ENCODE peak calls at places on chromosomes 1 and 21, in six cellular contexts. One of them, this sample, is unnamed.

GRCh38 chr21:36200089-36200561 is 43.5 kb downstream of the DOP1B start:
- DNase-seq in CD4-positive, CD25-positive, alpha-beta regulatory T cell: no peak
- DNase-seq in lower lobe of right lung: peak
- DNase-seq in naive thymus-derived CD4-positive, alpha-beta T cell: no peak
- DNase-seq in PC-3: no peak
- DNase-seq in ascending aorta: no peak
- DNase-seq in this sample: peak

GRCh38 chr21:45496151-45496967 is 45.9 kb downstream of the SLC19A1 start:
- DNase-seq in CD4-positive, CD25-positive, alpha-beta regulatory T cell: no peak
- DNase-seq in lower lobe of right lung: peak
- DNase-seq in naive thymus-derived CD4-positive, alpha-beta T cell: no peak
- DNase-seq in PC-3: no peak
- DNase-seq in ascending aorta: no peak
- DNase-seq in this sample: no peak

GRCh38 chr1:198387587-198387986 is 152.9 kb downstream of the ATP6V1G3 start:
- DNase-seq in CD4-positive, CD25-positive, alpha-beta regulatory T cell: no peak
- DNase-seq in lower lobe of right lung: no peak
- DNase-seq in naive thymus-derived CD4-positive, alpha-beta T cell: no peak
- DNase-seq in PC-3: no peak
- DNase-seq in ascending aorta: no peak
- DNase-seq in this sample: no peak

GRCh38 chr1:150567717-150568561 is 11.5 kb downstream of the MCL1 start:
- DNase-seq in CD4-positive, CD25-positive, alpha-beta regulatory T cell: no peak
- DNase-seq in lower lobe of right lung: peak
- DNase-seq in naive thymus-derived CD4-positive, alpha-beta T cell: peak
- DNase-seq in PC-3: peak
- DNase-seq in ascending aorta: peak
- DNase-seq in this sample: no peak

GRCh38 chr1:11707621-11708276 is 16.2 kb downstream of the DRAXIN start:
- DNase-seq in CD4-positive, CD25-positive, alpha-beta regulatory T cell: no peak
- DNase-seq in lower lobe of right lung: peak
- DNase-seq in naive thymus-derived CD4-positive, alpha-beta T cell: no peak
- DNase-seq in PC-3: no peak
- DNase-seq in ascending aorta: no peak
- DNase-seq in this sample: no peak

GRCh38 chr1:159879977-159880376 is 17.5 kb upstream of the VSIG8 start:
- DNase-seq in CD4-positive, CD25-positive, alpha-beta regulatory T cell: no peak
- DNase-seq in lower lobe of right lung: no peak
- DNase-seq in naive thymus-derived CD4-positive, alpha-beta T cell: no peak
- DNase-seq in PC-3: peak
- DNase-seq in ascending aorta: no peak
- DNase-seq in this sample: peak

GRCh38 chr1:92327794-92328193 is 28.9 kb downstream of the RPAP2 start:
- DNase-seq in CD4-positive, CD25-positive, alpha-beta regulatory T cell: no peak
- DNase-seq in lower lobe of right lung: no peak
- DNase-seq in naive thymus-derived CD4-positive, alpha-beta T cell: no peak
- DNase-seq in PC-3: no peak
- DNase-seq in ascending aorta: no peak
- DNase-seq in this sample: no peak

GRCh38 chr1:200233393-200233792 is 176.4 kb downstream of the ZNF281 start:
- DNase-seq in CD4-positive, CD25-positive, alpha-beta regulatory T cell: no peak
- DNase-seq in lower lobe of right lung: no peak
- DNase-seq in naive thymus-derived CD4-positive, alpha-beta T cell: no peak
- DNase-seq in PC-3: peak
- DNase-seq in ascending aorta: no peak
- DNase-seq in this sample: no peak

GRCh38 chr1:182051938-182052337 is 9.6 kb downstream of the ZNF648 start:
- DNase-seq in CD4-positive, CD25-positive, alpha-beta regulatory T cell: no peak
- DNase-seq in lower lobe of right lung: no peak
- DNase-seq in naive thymus-derived CD4-positive, alpha-beta T cell: no peak
- DNase-seq in PC-3: no peak
- DNase-seq in ascending aorta: no peak
- DNase-seq in this sample: no peak

GRCh38 chr1:9600861-9601834 is 12.4 kb downstream of the TMEM201 start:
- DNase-seq in CD4-positive, CD25-positive, alpha-beta regulatory T cell: no peak
- DNase-seq in lower lobe of right lung: no peak
- DNase-seq in naive thymus-derived CD4-positive, alpha-beta T cell: no peak
- DNase-seq in PC-3: no peak
- DNase-seq in ascending aorta: no peak
- DNase-seq in this sample: no peak

GRCh38 chr1:17013598-17014320 is 2.0 kb upstream of the ATP13A2 start:
- DNase-seq in CD4-positive, CD25-positive, alpha-beta regulatory T cell: no peak
- DNase-seq in lower lobe of right lung: peak
- DNase-seq in naive thymus-derived CD4-positive, alpha-beta T cell: no peak
- DNase-seq in PC-3: no peak
- DNase-seq in ascending aorta: no peak
- DNase-seq in this sample: peak

GRCh38 chr1:16677552-16678423 is 11.0 kb upstream of the RNU1-3 start:
- DNase-seq in CD4-positive, CD25-positive, alpha-beta regulatory T cell: no peak
- DNase-seq in lower lobe of right lung: peak
- DNase-seq in naive thymus-derived CD4-positive, alpha-beta T cell: peak
- DNase-seq in PC-3: peak
- DNase-seq in ascending aorta: no peak
- DNase-seq in this sample: peak

GRCh38 chr1:170460379-170460778 is 71.6 kb upstream of the GORAB start:
- DNase-seq in CD4-positive, CD25-positive, alpha-beta regulatory T cell: no peak
- DNase-seq in lower lobe of right lung: no peak
- DNase-seq in naive thymus-derived CD4-positive, alpha-beta T cell: no peak
- DNase-seq in PC-3: no peak
- DNase-seq in ascending aorta: no peak
- DNase-seq in this sample: no peak

GRCh38 chr1:213776974-213777373 is 210.8 kb upstream of the PROX1 start:
- DNase-seq in CD4-positive, CD25-positive, alpha-beta regulatory T cell: no peak
- DNase-seq in lower lobe of right lung: no peak
- DNase-seq in naive thymus-derived CD4-positive, alpha-beta T cell: no peak
- DNase-seq in PC-3: no peak
- DNase-seq in ascending aorta: no peak
- DNase-seq in this sample: no peak

GRCh38 chr1:117366982-117367768 is at the start of gene MAN1A2:
- DNase-seq in CD4-positive, CD25-positive, alpha-beta regulatory T cell: peak
- DNase-seq in lower lobe of right lung: peak
- DNase-seq in naive thymus-derived CD4-positive, alpha-beta T cell: peak
- DNase-seq in PC-3: peak
- DNase-seq in ascending aorta: peak
- DNase-seq in this sample: peak

GRCh38 chr1:9494936-9495758 is 44.1 kb upstream of the SLC25A33 start:
- DNase-seq in CD4-positive, CD25-positive, alpha-beta regulatory T cell: peak
- DNase-seq in lower lobe of right lung: peak
- DNase-seq in naive thymus-derived CD4-positive, alpha-beta T cell: peak
- DNase-seq in PC-3: peak
- DNase-seq in ascending aorta: no peak
- DNase-seq in this sample: peak

GRCh38 chr1:243471026-243471685 is 215.3 kb downstream of the SDCCAG8 start:
- DNase-seq in CD4-positive, CD25-positive, alpha-beta regulatory T cell: no peak
- DNase-seq in lower lobe of right lung: no peak
- DNase-seq in naive thymus-derived CD4-positive, alpha-beta T cell: no peak
- DNase-seq in PC-3: no peak
- DNase-seq in ascending aorta: no peak
- DNase-seq in this sample: no peak

GRCh38 chr1:231613419-231614349 is 12.9 kb upstream of the DISC1 start:
- DNase-seq in CD4-positive, CD25-positive, alpha-beta regulatory T cell: no peak
- DNase-seq in lower lobe of right lung: no peak
- DNase-seq in naive thymus-derived CD4-positive, alpha-beta T cell: no peak
- DNase-seq in PC-3: no peak
- DNase-seq in ascending aorta: no peak
- DNase-seq in this sample: peak

GRCh38 chr1:218463194-218464156 is 118.3 kb downstream of the TGFB2 start:
- DNase-seq in CD4-positive, CD25-positive, alpha-beta regulatory T cell: no peak
- DNase-seq in lower lobe of right lung: peak
- DNase-seq in naive thymus-derived CD4-positive, alpha-beta T cell: no peak
- DNase-seq in PC-3: peak
- DNase-seq in ascending aorta: no peak
- DNase-seq in this sample: no peak

GRCh38 chr1:15243275-15244043 is 3.6 kb upstream of the FHAD1 start:
- DNase-seq in CD4-positive, CD25-positive, alpha-beta regulatory T cell: no peak
- DNase-seq in lower lobe of right lung: no peak
- DNase-seq in naive thymus-derived CD4-positive, alpha-beta T cell: no peak
- DNase-seq in PC-3: no peak
- DNase-seq in ascending aorta: no peak
- DNase-seq in this sample: no peak

GRCh38 chr1:76746195-76746594 is 121.1 kb upstream of the ST6GALNAC5 start:
- DNase-seq in CD4-positive, CD25-positive, alpha-beta regulatory T cell: no peak
- DNase-seq in lower lobe of right lung: no peak
- DNase-seq in naive thymus-derived CD4-positive, alpha-beta T cell: no peak
- DNase-seq in PC-3: no peak
- DNase-seq in ascending aorta: no peak
- DNase-seq in this sample: no peak

GRCh38 chr1:245234217-245235120 is 79.7 kb downstream of the KIF26B start:
- DNase-seq in CD4-positive, CD25-positive, alpha-beta regulatory T cell: no peak
- DNase-seq in lower lobe of right lung: no peak
- DNase-seq in naive thymus-derived CD4-positive, alpha-beta T cell: no peak
- DNase-seq in PC-3: no peak
- DNase-seq in ascending aorta: no peak
- DNase-seq in this sample: no peak

GRCh38 chr1:99327357-99327756 is 63.1 kb downstream of the PLPPR4 start:
- DNase-seq in CD4-positive, CD25-positive, alpha-beta regulatory T cell: no peak
- DNase-seq in lower lobe of right lung: no peak
- DNase-seq in naive thymus-derived CD4-positive, alpha-beta T cell: no peak
- DNase-seq in PC-3: peak
- DNase-seq in ascending aorta: no peak
- DNase-seq in this sample: no peak

GRCh38 chr1:207033302-207033701 is 746 bp upstream of the C1orf116 start:
- DNase-seq in CD4-positive, CD25-positive, alpha-beta regulatory T cell: no peak
- DNase-seq in lower lobe of right lung: no peak
- DNase-seq in naive thymus-derived CD4-positive, alpha-beta T cell: no peak
- DNase-seq in PC-3: peak
- DNase-seq in ascending aorta: no peak
- DNase-seq in this sample: no peak

GRCh38 chr1:207034208-207034607 is 1.7 kb upstream of the C1orf116 start:
- DNase-seq in CD4-positive, CD25-positive, alpha-beta regulatory T cell: no peak
- DNase-seq in lower lobe of right lung: no peak
- DNase-seq in naive thymus-derived CD4-positive, alpha-beta T cell: no peak
- DNase-seq in PC-3: no peak
- DNase-seq in ascending aorta: no peak
- DNase-seq in this sample: no peak

GRCh38 chr1:207035877-207036558 is 3.5 kb upstream of the C1orf116 start:
- DNase-seq in CD4-positive, CD25-positive, alpha-beta regulatory T cell: no peak
- DNase-seq in lower lobe of right lung: no peak
- DNase-seq in naive thymus-derived CD4-positive, alpha-beta T cell: no peak
- DNase-seq in PC-3: peak
- DNase-seq in ascending aorta: no peak
- DNase-seq in this sample: no peak

GRCh38 chr1:207036865-207037264 is 4.3 kb upstream of the C1orf116 start:
- DNase-seq in CD4-positive, CD25-positive, alpha-beta regulatory T cell: no peak
- DNase-seq in lower lobe of right lung: no peak
- DNase-seq in naive thymus-derived CD4-positive, alpha-beta T cell: no peak
- DNase-seq in PC-3: no peak
- DNase-seq in ascending aorta: no peak
- DNase-seq in this sample: no peak

GRCh38 chr1:207034998-207035397 is 2.4 kb upstream of the C1orf116 start:
- DNase-seq in CD4-positive, CD25-positive, alpha-beta regulatory T cell: no peak
- DNase-seq in lower lobe of right lung: no peak
- DNase-seq in naive thymus-derived CD4-positive, alpha-beta T cell: no peak
- DNase-seq in PC-3: peak
- DNase-seq in ascending aorta: no peak
- DNase-seq in this sample: no peak
- H3K4me3 ChIP-seq in CD4-positive, CD25-positive, alpha-beta regulatory T cell: no peak
- H3K4me3 ChIP-seq in lower lobe of right lung: no peak
- H3K4me3 ChIP-seq in naive thymus-derived CD4-positive, alpha-beta T cell: no peak
- H3K4me3 ChIP-seq in PC-3: no peak
- H3K4me3 ChIP-seq in ascending aorta: no peak
- H3K4me3 ChIP-seq in this sample: no peak

GRCh38 chr1:148333875-148334338 is 149.2 kb downstream of the PPIAL4G start:
- DNase-seq in CD4-positive, CD25-positive, alpha-beta regulatory T cell: no peak
- DNase-seq in lower lobe of right lung: no peak
- DNase-seq in naive thymus-derived CD4-positive, alpha-beta T cell: no peak
- DNase-seq in PC-3: no peak
- DNase-seq in ascending aorta: no peak
- DNase-seq in this sample: no peak
- H3K27ac ChIP-seq in CD4-positive, CD25-positive, alpha-beta regulatory T cell: no peak
- H3K27ac ChIP-seq in lower lobe of right lung: peak
- H3K27ac ChIP-seq in naive thymus-derived CD4-positive, alpha-beta T cell: peak
- H3K27ac ChIP-seq in PC-3: peak
- H3K27ac ChIP-seq in ascending aorta: peak
- H3K27ac ChIP-seq in this sample: peak

DNA sequence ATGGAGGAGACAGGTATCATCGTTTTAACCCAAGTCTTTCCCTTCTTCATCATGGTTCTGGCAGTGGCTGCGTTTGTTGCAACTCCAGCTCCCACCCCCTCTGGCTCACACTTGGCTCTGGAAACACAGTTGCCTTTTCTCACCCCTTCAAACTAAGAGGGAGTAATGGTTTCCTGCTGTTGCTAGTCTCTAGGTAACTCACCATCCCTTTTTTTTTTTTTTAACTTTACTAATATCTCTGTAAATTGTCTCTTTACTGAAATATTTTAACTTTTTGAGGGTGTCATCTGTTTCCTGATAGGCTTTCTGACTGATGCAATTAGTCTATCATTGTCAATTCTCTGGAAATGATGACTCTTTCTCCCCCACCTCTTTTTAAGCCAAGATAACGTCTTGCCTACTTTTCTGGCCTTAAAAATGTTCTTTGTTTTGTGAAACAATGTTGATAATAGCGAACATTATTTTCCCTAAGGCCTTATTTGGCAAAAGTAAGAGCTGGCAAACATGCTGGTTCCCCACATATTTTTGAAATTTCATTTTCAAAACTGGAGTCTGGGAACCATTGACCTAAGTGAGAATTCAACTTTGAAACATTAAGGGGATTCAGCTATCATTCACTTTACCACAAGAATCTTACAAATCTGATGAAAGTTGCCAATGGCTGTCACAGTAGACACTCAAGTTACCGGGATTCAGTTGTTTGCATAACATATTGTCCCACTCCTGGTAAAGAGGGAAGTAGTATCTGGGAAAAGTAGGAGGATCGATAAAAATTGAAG is 85.3 kb downstream of the LEPR start:
- DNase-seq in CD4-positive, CD25-positive, alpha-beta regulatory T cell: no peak
- DNase-seq in lower lobe of right lung: no peak
- DNase-seq in naive thymus-derived CD4-positive, alpha-beta T cell: no peak
- DNase-seq in PC-3: no peak
- DNase-seq in ascending aorta: no peak
- DNase-seq in this sample: no peak
- H3K4me3 ChIP-seq in CD4-positive, CD25-positive, alpha-beta regulatory T cell: no peak
- H3K4me3 ChIP-seq in lower lobe of right lung: no peak
- H3K4me3 ChIP-seq in naive thymus-derived CD4-positive, alpha-beta T cell: no peak
- H3K4me3 ChIP-seq in PC-3: no peak
- H3K4me3 ChIP-seq in ascending aorta: no peak
- H3K4me3 ChIP-seq in this sample: no peak

DNA sequence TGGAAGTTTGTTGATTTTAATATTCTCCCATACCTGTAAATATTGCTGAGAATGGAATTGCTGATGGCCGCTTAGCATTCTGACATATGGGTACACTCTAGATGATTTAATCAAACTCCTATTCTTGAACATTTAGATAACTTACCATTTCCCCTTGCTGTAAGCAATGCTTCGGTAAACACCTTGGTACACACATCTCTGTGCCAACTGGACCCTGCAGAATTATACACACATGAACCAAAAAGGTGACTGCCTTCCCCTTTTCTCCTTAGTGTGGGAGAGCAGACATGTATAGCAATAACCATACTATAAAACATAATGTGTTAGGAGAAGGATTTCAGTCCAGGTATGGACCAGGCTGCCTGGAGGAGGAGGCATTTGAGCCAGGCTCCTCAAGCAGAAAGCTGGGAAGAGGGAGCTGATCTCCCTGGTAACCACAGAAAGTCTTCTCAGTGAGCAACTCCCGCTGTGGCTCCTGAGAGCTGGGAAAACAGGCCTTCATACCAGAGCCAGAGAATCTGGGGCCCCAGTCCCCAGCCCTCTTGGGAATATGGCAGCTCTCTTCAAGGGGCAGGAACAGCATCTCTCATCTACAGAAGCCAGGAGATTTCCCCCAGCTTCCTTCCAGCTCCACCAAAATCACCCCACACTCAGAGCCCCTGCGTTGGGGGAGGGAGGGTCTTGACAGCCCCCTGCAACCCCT is 33.9 kb upstream of the CSF1 start:
- DNase-seq in CD4-positive, CD25-positive, alpha-beta regulatory T cell: no peak
- DNase-seq in lower lobe of right lung: no peak
- DNase-seq in naive thymus-derived CD4-positive, alpha-beta T cell: no peak
- DNase-seq in PC-3: no peak
- DNase-seq in ascending aorta: no peak
- DNase-seq in this sample: no peak
- H3K27ac ChIP-seq in CD4-positive, CD25-positive, alpha-beta regulatory T cell: no peak
- H3K27ac ChIP-seq in lower lobe of right lung: peak
- H3K27ac ChIP-seq in naive thymus-derived CD4-positive, alpha-beta T cell: no peak
- H3K27ac ChIP-seq in PC-3: no peak
- H3K27ac ChIP-seq in ascending aorta: peak
- H3K27ac ChIP-seq in this sample: no peak